ENCODE peak calls at places on chromosomes 6 and 20, in nine cellular contexts. A is fibroblast of the aortic adventitia, S is tibial artery, P is Panc1, F is retinal pigment epithelial cell, K is sigmoid colon, J is A549, H is mucosa of descending colon, I is SK-N-SH. Q is an unnamed sample.

GRCh38 chr6:131362070-131362469 is 211.0 kb upstream of the ARG1 start:
- DNase-seq in A (no peak), S (no peak), P (no peak), F (no peak), K (no peak), J (peak; percentile 36), H (no peak), I (no peak), Q (no peak)

GRCh38 chr6:52155791-52156576 is 30.2 kb upstream of the IL17A start:
- DNase-seq in A (no peak), S (no peak), P (no peak), F (no peak), K (no peak), J (no peak), H (no peak), I (no peak), Q (peak; percentile 30)

GRCh38 chr6:20092071-20092566 is 120.2 kb downstream of the MBOAT1 start:
- DNase-seq in A (peak; percentile 67), S (no peak), P (peak; percentile 30), F (no peak), K (no peak), J (peak; percentile 56), H (no peak), I (peak; percentile 36), Q (peak; percentile 41)

GRCh38 chr20:63314015-63314471 is 21.1 kb downstream of the COL20A1 start:
- DNase-seq in A (no peak), S (no peak), P (no peak), F (no peak), K (no peak), J (no peak), H (peak; percentile 9), I (no peak), Q (no peak)

GRCh38 chr20:61744691-61745396 is 320.8 kb downstream of the TAF4 start:
- DNase-seq in A (peak; percentile 2), S (no peak), P (no peak), F (peak; percentile 30), K (no peak), J (peak; percentile 30), H (no peak), I (no peak), Q (no peak)

GRCh38 chr6:163652328-163652727 is 237.8 kb downstream of the QKI start:
- DNase-seq in A (no peak), S (no peak), P (no peak), F (no peak), K (no peak), J (no peak), H (no peak), I (no peak), Q (no peak)

GRCh38 chr20:57581202-57582028 is 20.5 kb downstream of the PCK1 start:
- DNase-seq in A (no peak), S (peak; percentile 84), P (no peak), F (no peak), K (no peak), J (no peak), H (peak; percentile 23), I (no peak), Q (no peak)

GRCh38 chr6:144145546-144145945 is 4.8 kb upstream of the STX11 start:
- DNase-seq in A (peak; percentile 15), S (no peak), P (no peak), F (no peak), K (no peak), J (no peak), H (no peak), I (no peak), Q (no peak)

GRCh38 chr6:30614044-30614842 is 2.8 kb downstream of the PPP1R10 start:
- DNase-seq in A (no peak), S (no peak), P (no peak), F (no peak), K (peak; percentile 59), J (no peak), H (no peak), I (no peak), Q (no peak)

GRCh38 chr6:1129141-1129540 is 182.8 kb upstream of the FOXQ1 start:
- DNase-seq in A (peak; percentile 33), S (no peak), P (no peak), F (no peak), K (no peak), J (no peak), H (no peak), I (no peak), Q (no peak)

GRCh38 chr6:34071884-34072379 is 74.0 kb downstream of the GRM4 start:
- DNase-seq in A (no peak), S (no peak), P (no peak), F (no peak), K (no peak), J (no peak), H (no peak), I (no peak), Q (no peak)

GRCh38 chr6:105388392-105388791 is 14.5 kb downstream of the PREP start:
- DNase-seq in A (no peak), S (no peak), P (no peak), F (no peak), K (no peak), J (no peak), H (no peak), I (no peak), Q (no peak)

GRCh38 chr6:73704798-73705197 is 8.8 kb downstream of the CD109 start:
- DNase-seq in A (no peak), S (no peak), P (no peak), F (no peak), K (no peak), J (no peak), H (no peak), I (no peak), Q (no peak)

GRCh38 chr20:32440069-32440757 is 82.1 kb downstream of the ASXL1 start:
- DNase-seq in A (no peak), S (no peak), P (no peak), F (no peak), K (no peak), J (no peak), H (no peak), I (no peak), Q (no peak)

GRCh38 chr20:32438331-32438858 is 80.3 kb downstream of the ASXL1 start:
- DNase-seq in A (no peak), S (no peak), P (no peak), F (no peak), K (no peak), J (no peak), H (no peak), I (no peak), Q (no peak)

GRCh38 chr20:32437391-32438074 is 79.4 kb downstream of the ASXL1 start:
- DNase-seq in A (no peak), S (no peak), P (no peak), F (no peak), K (no peak), J (peak; percentile 37), H (no peak), I (peak; percentile 47), Q (no peak)

GRCh38 chr20:32440758-32441078 is 82.6 kb downstream of the ASXL1 start:
- DNase-seq in A (no peak), S (no peak), P (no peak), F (no peak), K (peak; percentile 20), J (no peak), H (no peak), I (no peak), Q (no peak)

GRCh38 chr20:32439132-32439829 is 81.2 kb downstream of the ASXL1 start:
- DNase-seq in A (peak; percentile 86), S (no peak), P (no peak), F (no peak), K (peak; percentile 44), J (no peak), H (no peak), I (no peak), Q (no peak)
- TF ChIP-seq CTCF in A (peak; percentile 42), S (no peak), P (no peak), F (no peak), K (no peak), J (no peak), H (no peak), I (no peak), Q (peak; percentile 3)

GRCh38 chr6:99349620-99350141 is at the start of gene FAXC:
- DNase-seq in A (no peak), S (peak; percentile 67), P (no peak), F (no peak), K (peak; percentile 73), J (peak; percentile 44), H (peak; percentile 64), I (peak; percentile 88), Q (peak; percentile 36)

GRCh38 chr6:99348823-99349619 is 453 bp downstream of the FAXC start:
- DNase-seq in A (no peak), S (no peak), P (no peak), F (no peak), K (peak; percentile 79), J (no peak), H (peak; percentile 30), I (peak; percentile 81), Q (no peak)

GRCh38 chr6:99346595-99346994 is 2.9 kb downstream of the FAXC start:
- DNase-seq in A (no peak), S (no peak), P (no peak), F (no peak), K (no peak), J (no peak), H (no peak), I (no peak), Q (no peak)

GRCh38 chr6:99347804-99348203 is 1.7 kb downstream of the FAXC start:
- DNase-seq in A (no peak), S (no peak), P (no peak), F (no peak), K (no peak), J (no peak), H (no peak), I (peak; percentile 32), Q (no peak)

DNA sequence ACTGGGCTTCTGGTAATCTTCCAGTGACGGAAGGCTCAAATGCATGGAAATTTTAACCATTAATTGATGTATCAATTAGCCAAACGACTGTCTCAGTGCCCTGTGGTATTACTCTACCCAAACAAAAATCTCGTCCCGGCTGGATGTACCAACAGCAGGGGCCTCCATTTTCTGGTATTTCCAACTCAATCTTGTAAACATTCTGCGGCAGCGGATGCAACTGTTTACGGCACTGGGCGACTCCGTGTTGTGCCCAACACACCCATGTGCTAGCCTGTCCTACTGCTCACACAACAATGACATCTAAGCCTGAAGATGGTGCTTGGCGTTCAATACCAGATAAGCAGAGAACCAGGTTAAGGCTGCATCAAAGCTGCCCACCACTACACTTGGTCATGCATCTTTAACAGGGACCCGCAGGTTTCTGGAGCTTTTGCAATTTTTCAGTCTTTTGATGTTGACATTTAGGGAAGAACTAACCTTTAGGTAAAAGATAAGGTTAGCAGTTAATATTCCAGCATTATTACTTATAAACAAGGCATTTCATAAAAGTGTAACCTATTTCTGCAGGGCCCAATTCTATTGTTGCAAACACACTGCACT is 1.2 kb downstream of the FAXC start:
- DNase-seq in A (no peak), S (no peak), P (no peak), F (no peak), K (no peak), J (no peak), H (no peak), I (peak; percentile 47), Q (no peak)
- H3K4me3 ChIP-seq in A (no peak overlapping the region), S (peak overlapping the region; percentile 87), P (no peak overlapping the region), F (peak overlapping the region; percentile 68), K (peak overlapping the region; percentile 49), J (no peak overlapping the region), H (no peak overlapping the region), I (peak overlapping the region; percentile 79), Q (no peak overlapping the region)

GRCh38 chr6:10847684-10848083 is 9.3 kb upstream of the MAK start:
- DNase-seq in A (no peak), S (no peak), P (no peak), F (no peak), K (no peak), J (no peak), H (no peak), I (peak; percentile 19), Q (no peak)
- TF ChIP-seq CTCF in A (no peak), S (no peak), P (peak; percentile 45), F (peak; percentile 24), K (no peak), J (peak; percentile 29), H (no peak), I (peak; percentile 58), Q (peak; percentile 23)

GRCh38 chr20:22501566-22502344 is 82.6 kb downstream of the FOXA2 start:
- DNase-seq in A (no peak), S (no peak), P (no peak), F (no peak), K (no peak), J (no peak), H (no peak), I (no peak), Q (no peak)
- H3K4me3 ChIP-seq in A (no peak overlapping the region), S (no peak overlapping the region), P (no peak overlapping the region), F (no peak overlapping the region), K (no peak overlapping the region), J (no peak overlapping the region), H (no peak overlapping the region), I (no peak overlapping the region), Q (no peak overlapping the region)